ENCODE peak calls at places on chromosomes 16 and 17, in seven cellular contexts. X is BJ, H is suprapubic skin, T is gastrocnemius medialis, F is ascending aorta, U is PC-9, N is upper lobe of right lung. Y is an unnamed sample.

GRCh38 chr17:62791235-62792121 is 16.6 kb downstream of the MARCHF10 start:
- DNase-seq in X (peak; percentile 82), H (no peak), T (no peak), F (no peak), U (peak; percentile 39), N (no peak), Y (no peak)

GRCh38 chr16:68069511-68070248 is 15.5 kb upstream of the NFATC3 start:
- DNase-seq in X (no peak), H (no peak), T (peak; percentile 87), F (no peak), U (no peak), N (peak; percentile 80), Y (peak; percentile 84)

GRCh38 chr16:17375388-17376304 is 95.1 kb downstream of the XYLT1 start:
- DNase-seq in X (no peak), H (no peak), T (no peak), F (no peak), U (no peak), N (no peak), Y (no peak)

GRCh38 chr17:7883781-7884386 is 4.7 kb upstream of the CHD3 start:
- DNase-seq in X (no peak), H (no peak), T (no peak), F (no peak), U (no peak), N (no peak), Y (peak; percentile 73)

GRCh38 chr17:37576281-37576680 is 32.9 kb downstream of the SYNRG start:
- DNase-seq in X (no peak), H (no peak), T (no peak), F (no peak), U (no peak), N (no peak), Y (no peak)

GRCh38 chr17:53950207-53950857 is 127.6 kb downstream of the KIF2B start:
- DNase-seq in X (no peak), H (no peak), T (no peak), F (no peak), U (no peak), N (no peak), Y (no peak)

GRCh38 chr17:70454377-70454776 is 285.0 kb downstream of the KCNJ2 start:
- DNase-seq in X (no peak), H (no peak), T (no peak), F (no peak), U (no peak), N (no peak), Y (no peak)

GRCh38 chr17:1043601-1044251 is 46.8 kb downstream of the TIMM22 start:
- DNase-seq in X (no peak), H (no peak), T (no peak), F (no peak), U (no peak), N (peak; percentile 67), Y (no peak)

GRCh38 chr17:17703608-17703919 is 22.3 kb downstream of the RAI1 start:
- DNase-seq in X (no peak), H (no peak), T (no peak), F (no peak), U (no peak), N (no peak), Y (no peak)

GRCh38 chr17:82924214-82924613 is 84.4 kb upstream of the ZNF750 start:
- DNase-seq in X (no peak), H (peak; percentile 24), T (no peak), F (no peak), U (no peak), N (no peak), Y (no peak)

GRCh38 chr17:7889166-7889584 is 586 bp downstream of the CHD3 start:
- DNase-seq in X (peak; percentile 40), H (peak; percentile 97), T (peak; percentile 91), F (peak; percentile 92), U (peak; percentile 98), N (peak; percentile 99), Y (peak; percentile 98)

GRCh38 chr17:55414983-55415382 is 6.7 kb downstream of the MMD start:
- DNase-seq in X (no peak), H (no peak), T (no peak), F (no peak), U (no peak), N (no peak), Y (no peak)

GRCh38 chr16:56911771-56912541 is 20.0 kb upstream of the HERPUD1 start:
- DNase-seq in X (no peak), H (no peak), T (peak; percentile 14), F (peak; percentile 38), U (no peak), N (peak; percentile 75), Y (peak; percentile 39)

GRCh38 chr17:74737299-74738050 is 419 bp downstream of the RAB37 start:
- DNase-seq in X (no peak), H (no peak), T (no peak), F (no peak), U (no peak), N (no peak), Y (no peak)

GRCh38 chr17:11803635-11804034 is 193.6 kb downstream of the ZNF18 start:
- DNase-seq in X (no peak), H (no peak), T (no peak), F (no peak), U (no peak), N (no peak), Y (no peak)

GRCh38 chr17:59221159-59221847 is 992 bp downstream of the GDPD1 start:
- DNase-seq in X (no peak), H (no peak), T (no peak), F (no peak), U (peak; percentile 7), N (peak; percentile 63), Y (no peak)

GRCh38 chr17:18999394-18999793 is 5.2 kb downstream of the FAM83G start:
- DNase-seq in X (no peak), H (no peak), T (no peak), F (no peak), U (no peak), N (no peak), Y (no peak)

GRCh38 chr16:28823719-28824547 is 1.1 kb downstream of the ATXN2L start:
- DNase-seq in X (peak; percentile 82), H (peak; percentile 98), T (peak; percentile 98), F (peak; percentile 88), U (peak; percentile 99), N (peak; percentile 99), Y (peak; percentile 99)
- TF ChIP-seq CTCF in X (peak; percentile 37), H (no peak), T (peak; percentile 44), F (peak; percentile 18), U (no peak), N (peak; percentile 34), Y (peak; percentile 8)

GRCh38 chr16:27108051-27108770 is 41.5 kb downstream of the C16orf82 start:
- DNase-seq in X (no peak), H (no peak), T (no peak), F (no peak), U (no peak), N (no peak), Y (peak; percentile 78)

GRCh38 chr16:27110524-27110896 is 43.8 kb downstream of the C16orf82 start:
- DNase-seq in X (no peak), H (no peak), T (no peak), F (no peak), U (no peak), N (no peak), Y (peak; percentile 80)

GRCh38 chr16:27111486-27111885 is 44.8 kb downstream of the C16orf82 start:
- DNase-seq in X (no peak), H (no peak), T (no peak), F (no peak), U (no peak), N (no peak), Y (peak; percentile 74)

GRCh38 chr16:27108826-27109665 is 42.3 kb downstream of the C16orf82 start:
- DNase-seq in X (no peak), H (no peak), T (no peak), F (no peak), U (no peak), N (no peak), Y (peak; percentile 58)

DNA sequence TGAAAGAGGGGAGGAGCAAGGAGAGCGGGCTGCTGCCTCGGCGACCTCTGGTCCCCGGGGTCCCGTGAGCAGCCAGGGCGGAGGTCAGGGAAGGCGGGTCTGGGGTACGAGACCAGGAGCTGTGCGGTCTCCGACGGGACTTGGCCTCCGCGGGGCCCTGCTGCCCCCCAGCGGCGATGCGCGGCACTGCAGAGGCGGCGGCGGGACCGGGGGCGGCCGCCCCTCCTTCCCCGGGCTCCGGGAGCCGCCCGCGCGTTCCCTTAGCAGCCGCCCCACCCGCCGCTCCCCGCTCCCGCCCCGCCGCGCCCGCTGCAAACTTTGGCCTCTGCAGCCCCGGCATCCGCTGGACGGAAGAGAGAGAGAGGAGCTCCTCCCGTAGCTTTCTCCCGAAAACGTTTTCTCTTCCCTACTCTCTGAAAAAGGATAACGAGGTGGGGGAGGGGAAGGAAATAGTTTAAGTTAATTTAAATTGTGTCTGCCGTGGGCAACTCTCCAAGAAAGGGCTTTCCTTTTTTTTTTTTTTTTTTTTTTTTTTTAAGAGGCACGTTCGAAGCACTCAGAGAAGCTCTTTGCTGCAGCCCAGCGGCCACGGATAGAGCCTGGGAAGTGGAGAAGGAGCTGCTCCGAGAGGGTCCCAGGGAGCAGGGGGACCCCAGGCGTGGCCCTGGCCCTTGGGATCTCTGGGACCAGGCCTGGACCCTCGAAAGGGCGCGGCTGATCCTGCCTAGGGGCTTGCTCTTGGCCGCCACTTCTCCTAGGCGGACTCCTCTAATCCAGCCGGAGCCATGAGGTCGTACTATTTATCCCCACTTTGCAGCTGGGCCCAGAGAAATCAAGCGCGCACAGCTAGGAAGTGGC is 43.2 kb downstream of the C16orf82 start:
- DNase-seq in X (peak; percentile 9), H (peak; percentile 84), T (peak; percentile 17), F (no peak), U (peak; percentile 82), N (peak; percentile 81), Y (peak; percentile 44)
- H3K4me3 ChIP-seq in X (peak overlapping the region; percentile 45), H (peak overlapping the region; percentile 37), T (no peak overlapping the region), F (peak overlapping the region; percentile 59), U (no peak overlapping the region), N (peak overlapping the region; percentile 14), Y (no peak overlapping the region)

GRCh38 chr16:81198635-81199034 is 39.9 kb upstream of the BCO1 start:
- DNase-seq in X (no peak), H (no peak), T (no peak), F (no peak), U (peak; percentile 12), N (no peak), Y (no peak)
- TF ChIP-seq CTCF in X (peak; percentile 34), H (no peak), T (no peak), F (no peak), U (no peak), N (no peak), Y (no peak)

GRCh38 chr17:65334391-65334790 is 197.2 kb downstream of the RGS9 start:
- DNase-seq in X (no peak), H (no peak), T (no peak), F (no peak), U (no peak), N (no peak), Y (no peak)

GRCh38 chr17:65332375-65332774 is 195.2 kb downstream of the RGS9 start:
- DNase-seq in X (peak; percentile 12), H (no peak), T (no peak), F (no peak), U (peak; percentile 11), N (no peak), Y (no peak)

GRCh38 chr17:65328567-65328966 is 191.4 kb downstream of the RGS9 start:
- DNase-seq in X (no peak), H (no peak), T (no peak), F (no peak), U (no peak), N (no peak), Y (no peak)

DNA sequence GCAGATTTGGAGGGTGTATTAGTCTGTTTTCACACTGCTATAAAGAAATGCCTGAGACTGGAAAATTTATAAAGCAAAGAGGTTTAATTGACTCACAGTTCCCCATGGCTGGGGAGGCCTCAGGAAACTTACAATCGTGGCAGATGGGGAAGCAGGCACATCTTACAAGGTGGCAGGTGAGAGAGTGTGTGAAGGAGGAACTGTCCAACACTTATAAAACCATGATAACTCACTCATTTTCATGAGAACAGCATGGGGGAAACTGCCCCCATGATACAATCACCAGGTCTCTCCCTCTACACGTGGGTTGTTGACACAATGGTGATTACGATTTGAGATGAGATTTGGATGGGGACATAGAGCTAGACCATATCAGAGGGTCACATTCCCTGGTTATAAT is 195.6 kb downstream of the RGS9 start:
- DNase-seq in X (no peak), H (no peak), T (no peak), F (no peak), U (no peak), N (no peak), Y (no peak)
- H3K4me3 ChIP-seq in X (no peak overlapping the region), H (no peak overlapping the region), T (no peak overlapping the region), F (no peak overlapping the region), U (no peak overlapping the region), N (no peak overlapping the region), Y (no peak overlapping the region)